ENCODE peak calls at places on chromosome 16, in seven cellular contexts. W is mammary epithelial cell; V is Peyer's patch; Q is sigmoid colon; T is stomach; D is MM.1S; H is CD8-positive, alpha-beta T cell. J is an unnamed sample. For H3K36me3 and H3K27me3, the result is how much of the 10 kb centered on the place peaks cover.

GRCh38 chr16:86931410-86931941 is 353.1 kb downstream of the FOXL1 start:
- DNase-seq in W (peak), V (no peak), Q (no peak), T (no peak), D (no peak), H (no peak), J (no peak)

GRCh38 chr16:49049191-49049590 is 232.4 kb downstream of the CBLN1 start:
- DNase-seq in W (no peak), V (no peak), Q (no peak), T (no peak), D (no peak), H (no peak), J (no peak)

GRCh38 chr16:47197536-47198179 is 53.9 kb upstream of the NETO2 start:
- DNase-seq in W (no peak), V (no peak), Q (no peak), T (no peak), D (no peak), H (no peak), J (no peak)

GRCh38 chr16:2159052-2159838 is 3.7 kb downstream of the TRAF7 start:
- DNase-seq in W (no peak), V (no peak), Q (peak), T (peak), D (no peak), H (no peak), J (no peak)

GRCh38 chr16:1708768-1709180 is 2.8 kb downstream of the MAPK8IP3 start:
- DNase-seq in W (no peak), V (no peak), Q (no peak), T (no peak), D (no peak), H (no peak), J (no peak)

GRCh38 chr16:20409398-20410152 is at the start of gene ACSM5:
- DNase-seq in W (no peak), V (no peak), Q (peak), T (peak), D (no peak), H (no peak), J (no peak)

GRCh38 chr16:79089735-79090284 is 510.7 kb downstream of the MAF start:
- DNase-seq in W (no peak), V (peak), Q (no peak), T (no peak), D (peak), H (peak), J (no peak)

GRCh38 chr16:81651758-81652718 is 127.1 kb upstream of the PLCG2 start:
- DNase-seq in W (no peak), V (no peak), Q (no peak), T (no peak), D (peak), H (no peak), J (no peak)

GRCh38 chr16:27962197-27962596 is 101.3 kb downstream of the GSG1L start:
- DNase-seq in W (no peak), V (no peak), Q (no peak), T (no peak), D (no peak), H (no peak), J (no peak)

GRCh38 chr16:27651299-27651698 is 101.4 kb downstream of the KATNIP start:
- DNase-seq in W (no peak), V (no peak), Q (no peak), T (no peak), D (no peak), H (no peak), J (no peak)

GRCh38 chr16:8961811-8962390 is 1.8 kb downstream of the USP7 start:
- DNase-seq in W (no peak), V (peak), Q (no peak), T (no peak), D (peak), H (no peak), J (no peak)

GRCh38 chr16:68492501-68493411 is 44.4 kb upstream of the SMPD3 start:
- DNase-seq in W (no peak), V (no peak), Q (no peak), T (peak), D (no peak), H (no peak), J (no peak)

GRCh38 chr16:22071352-22071923 is 20.9 kb upstream of the VWA3A start:
- DNase-seq in W (peak), V (no peak), Q (no peak), T (no peak), D (no peak), H (no peak), J (no peak)

GRCh38 chr16:56609463-56609921 is 1.1 kb downstream of the MT2A start:
- DNase-seq in W (peak), V (peak), Q (peak), T (peak), D (peak), H (peak), J (peak)

GRCh38 chr16:49281843-49282642 is 405 bp upstream of the CBLN1 start:
- DNase-seq in W (peak), V (peak), Q (peak), T (peak), D (peak), H (peak), J (no peak)

GRCh38 chr16:75322706-75323105 is 71.3 kb upstream of the BCAR1 start:
- DNase-seq in W (peak), V (no peak), Q (no peak), T (no peak), D (no peak), H (no peak), J (no peak)

GRCh38 chr16:47732806-47733150 is 271.6 kb downstream of the PHKB start:
- DNase-seq in W (peak), V (no peak), Q (no peak), T (no peak), D (no peak), H (no peak), J (no peak)

GRCh38 chr16:726438-727290 is at the start of the genes CCDC78 and HAGHL:
- DNase-seq in W (no peak), V (peak), Q (peak), T (peak), D (peak), H (peak), J (peak)

GRCh38 chr16:82033006-82033405 is 2.0 kb upstream of the HSD17B2 start:
- DNase-seq in W (no peak), V (no peak), Q (no peak), T (peak), D (no peak), H (no peak), J (no peak)

GRCh38 chr16:11280616-11281522 is at the start of gene PRM1:
- DNase-seq in W (no peak), V (no peak), Q (no peak), T (no peak), D (no peak), H (no peak), J (no peak)

GRCh38 chr16:89697161-89697615 is 4.3 kb downstream of the SPATA2L start:
- DNase-seq in W (no peak), V (no peak), Q (no peak), T (no peak), D (no peak), H (no peak), J (no peak)

GRCh38 chr16:88917146-88917914 is 50.9 kb upstream of the PABPN1L start:
- DNase-seq in W (no peak), V (no peak), Q (no peak), T (no peak), D (no peak), H (no peak), J (no peak)

GRCh38 chr16:70749681-70750601 is 51.0 kb downstream of the VAC14 start:
- DNase-seq in W (no peak), V (no peak), Q (no peak), T (no peak), D (no peak), H (no peak), J (no peak)

GRCh38 chr16:19595043-19595767 is 39.7 kb downstream of the VPS35L start:
- DNase-seq in W (no peak), V (no peak), Q (no peak), T (peak), D (no peak), H (no peak), J (no peak)

GRCh38 chr16:76265434-76266045 is 11.7 kb upstream of the CNTNAP4 start:
- DNase-seq in W (peak), V (no peak), Q (no peak), T (no peak), D (no peak), H (no peak), J (no peak)

GRCh38 chr16:25097304-25097988 is 14.1 kb upstream of the LCMT1 start:
- DNase-seq in W (no peak), V (no peak), Q (no peak), T (no peak), D (no peak), H (no peak), J (no peak)

GRCh38 chr16:88320947-88321634 is 61.7 kb upstream of the ZNF469 start:
- DNase-seq in W (no peak), V (no peak), Q (no peak), T (no peak), D (no peak), H (no peak), J (peak)

GRCh38 chr16:74575175-74575804 is 31.6 kb downstream of the GLG1 start:
- DNase-seq in W (no peak), V (no peak), Q (no peak), T (no peak), D (no peak), H (no peak), J (no peak)

GRCh38 chr16:85430523-85431381 is 182.4 kb upstream of the GSE1 start:
- DNase-seq in W (no peak), V (no peak), Q (peak), T (no peak), D (no peak), H (no peak), J (no peak)

GRCh38 chr16:28210979-28211505 is 723 bp downstream of the XPO6 start:
- DNase-seq in W (peak), V (peak), Q (peak), T (peak), D (peak), H (peak), J (peak)

GRCh38 chr16:55508941-55509920 is at the start of gene LPCAT2:
- DNase-seq in W (peak), V (peak), Q (peak), T (peak), D (peak), H (no peak), J (peak)

GRCh38 chr16:12546918-12547607 is 256.6 kb downstream of the CPPED1 start:
- DNase-seq in W (no peak), V (peak), Q (no peak), T (no peak), D (no peak), H (no peak), J (no peak)

GRCh38 chr16:53064179-53064578 is 9.4 kb downstream of the CHD9 start:
- DNase-seq in W (no peak), V (no peak), Q (no peak), T (no peak), D (no peak), H (no peak), J (no peak)

GRCh38 chr16:56600398-56600999 is 7.9 kb upstream of the MT2A start:
- DNase-seq in W (peak), V (peak), Q (no peak), T (peak), D (peak), H (peak), J (peak)

GRCh38 chr16:58235663-58236062 is 37.8 kb upstream of the CSNK2A2 start:
- DNase-seq in W (no peak), V (no peak), Q (no peak), T (no peak), D (no peak), H (no peak), J (no peak)

GRCh38 chr16:89134269-89134668 is 37.3 kb upstream of the CDH15 start:
- DNase-seq in W (no peak), V (no peak), Q (no peak), T (no peak), D (no peak), H (no peak), J (no peak)

GRCh38 chr16:51755039-51755501 is 604.0 kb upstream of the SALL1 start:
- DNase-seq in W (peak), V (no peak), Q (no peak), T (no peak), D (no peak), H (no peak), J (no peak)

GRCh38 chr16:6484121-6484520 is 848.5 kb upstream of the RBFOX1 start:
- DNase-seq in W (no peak), V (no peak), Q (no peak), T (no peak), D (no peak), H (no peak), J (no peak)
- H3K4me3 ChIP-seq in W (no peak), V (no peak), Q (no peak), T (no peak), D (no peak), H (no peak), J (no peak)

GRCh38 chr16:3774156-3774767 is 56.9 kb upstream of the TRAP1 start:
- DNase-seq in W (no peak), V (no peak), Q (no peak), T (no peak), D (no peak), H (no peak), J (no peak)

GRCh38 chr16:3773663-3774062 is 56.3 kb upstream of the TRAP1 start:
- DNase-seq in W (no peak), V (no peak), Q (no peak), T (no peak), D (no peak), H (no peak), J (no peak)

GRCh38 chr16:3774819-3775218 is 57.5 kb upstream of the TRAP1 start:
- DNase-seq in W (no peak), V (no peak), Q (no peak), T (no peak), D (no peak), H (no peak), J (no peak)

GRCh38 chr16:3780570-3780969 is 63.2 kb upstream of the TRAP1 start:
- DNase-seq in W (peak), V (no peak), Q (no peak), T (no peak), D (no peak), H (no peak), J (peak)

GRCh38 chr16:3776316-3776715 is 59.0 kb upstream of the TRAP1 start:
- DNase-seq in W (no peak), V (no peak), Q (no peak), T (peak), D (no peak), H (no peak), J (no peak)
- H3K36me3 ChIP-seq in W (under half), V (under half), Q (half or more), T (half or more), D (under half), H (under half), J (half or more)

DNA sequence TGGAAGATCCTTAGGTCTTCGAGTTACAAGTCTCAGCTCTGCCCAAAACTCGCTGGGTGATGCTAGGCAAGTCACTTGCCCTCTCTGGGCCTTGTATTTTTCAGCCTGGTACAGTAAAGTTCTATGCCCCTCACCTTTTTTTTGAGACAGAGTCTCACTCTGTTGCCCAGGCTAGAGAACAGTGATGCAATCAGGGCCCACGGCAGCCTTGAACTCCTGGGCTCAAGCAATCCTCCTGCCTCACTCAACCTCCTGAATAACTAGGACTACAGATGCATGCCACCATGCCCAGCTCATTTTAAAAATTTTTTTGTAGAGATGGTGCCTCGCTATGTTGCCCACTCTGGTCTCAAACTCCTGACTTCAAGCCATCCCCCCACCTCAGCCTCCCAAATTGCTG is 3.8 kb downstream of the MYH11 start:
- DNase-seq in W (no peak), V (no peak), Q (no peak), T (no peak), D (no peak), H (no peak), J (no peak)
- H3K27me3 ChIP-seq in W (under half), V (under half), Q (under half), T (under half), D (under half), H (under half), J (under half)

DNA sequence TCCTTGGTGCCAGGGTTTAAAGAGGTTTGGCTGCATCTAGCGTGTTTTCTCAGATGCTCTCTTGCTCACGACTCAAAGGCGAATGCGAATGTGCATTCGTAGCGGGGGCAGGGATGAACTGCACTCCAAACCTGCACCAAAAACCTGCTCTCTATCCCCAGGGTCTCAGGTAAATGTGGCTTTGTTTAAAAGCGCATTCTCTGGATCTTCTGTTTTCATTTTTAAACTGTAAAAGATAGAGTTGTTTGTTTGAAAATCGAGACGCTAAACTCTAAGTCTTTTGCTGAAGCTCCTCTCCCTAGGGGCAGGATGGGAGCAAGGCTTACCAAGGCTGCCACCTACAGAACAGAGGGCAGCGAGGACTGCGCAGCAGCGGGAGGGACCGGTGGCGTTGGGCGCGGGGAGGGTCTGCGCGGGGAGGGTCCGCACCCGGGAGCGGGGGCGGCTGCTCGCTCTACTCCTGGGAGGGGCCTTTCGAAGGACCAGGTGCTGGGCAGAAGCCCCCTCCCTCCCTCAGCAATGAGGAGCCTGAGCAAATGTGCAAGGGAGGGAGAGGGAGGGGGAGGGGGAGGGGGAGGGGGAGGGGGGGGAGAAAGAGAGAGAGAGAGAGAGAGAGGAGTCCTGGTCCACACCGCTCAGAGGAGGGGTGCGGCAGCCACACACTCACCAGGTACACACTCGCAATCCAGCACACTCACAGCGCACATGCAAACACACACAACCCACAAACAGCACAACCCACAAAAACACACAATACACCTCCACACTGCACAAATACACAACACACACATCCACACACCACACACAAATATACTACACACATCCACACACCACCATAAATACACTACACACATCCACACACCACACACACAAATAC is 142.8 kb downstream of the GRIN2A start:
- DNase-seq in W (no peak), V (no peak), Q (no peak), T (no peak), D (peak), H (no peak), J (peak)
- H3K4me3 ChIP-seq in W (no peak), V (no peak), Q (peak), T (peak), D (peak), H (no peak), J (no peak)

GRCh38 chr16:29649560-29650494 is 13.2 kb upstream of the SPN start:
- DNase-seq in W (no peak), V (no peak), Q (no peak), T (no peak), D (no peak), H (no peak), J (no peak)
- H3K36me3 ChIP-seq in W (under half), V (under half), Q (under half), T (under half), D (under half), H (under half), J (under half)

GRCh38 chr16:64590516-64590915 is 531.3 kb downstream of the CDH11 start:
- DNase-seq in W (no peak), V (no peak), Q (no peak), T (no peak), D (no peak), H (no peak), J (no peak)
- H3K27me3 ChIP-seq in W (under half), V (under half), Q (under half), T (under half), D (under half), H (under half), J (under half)

DNA sequence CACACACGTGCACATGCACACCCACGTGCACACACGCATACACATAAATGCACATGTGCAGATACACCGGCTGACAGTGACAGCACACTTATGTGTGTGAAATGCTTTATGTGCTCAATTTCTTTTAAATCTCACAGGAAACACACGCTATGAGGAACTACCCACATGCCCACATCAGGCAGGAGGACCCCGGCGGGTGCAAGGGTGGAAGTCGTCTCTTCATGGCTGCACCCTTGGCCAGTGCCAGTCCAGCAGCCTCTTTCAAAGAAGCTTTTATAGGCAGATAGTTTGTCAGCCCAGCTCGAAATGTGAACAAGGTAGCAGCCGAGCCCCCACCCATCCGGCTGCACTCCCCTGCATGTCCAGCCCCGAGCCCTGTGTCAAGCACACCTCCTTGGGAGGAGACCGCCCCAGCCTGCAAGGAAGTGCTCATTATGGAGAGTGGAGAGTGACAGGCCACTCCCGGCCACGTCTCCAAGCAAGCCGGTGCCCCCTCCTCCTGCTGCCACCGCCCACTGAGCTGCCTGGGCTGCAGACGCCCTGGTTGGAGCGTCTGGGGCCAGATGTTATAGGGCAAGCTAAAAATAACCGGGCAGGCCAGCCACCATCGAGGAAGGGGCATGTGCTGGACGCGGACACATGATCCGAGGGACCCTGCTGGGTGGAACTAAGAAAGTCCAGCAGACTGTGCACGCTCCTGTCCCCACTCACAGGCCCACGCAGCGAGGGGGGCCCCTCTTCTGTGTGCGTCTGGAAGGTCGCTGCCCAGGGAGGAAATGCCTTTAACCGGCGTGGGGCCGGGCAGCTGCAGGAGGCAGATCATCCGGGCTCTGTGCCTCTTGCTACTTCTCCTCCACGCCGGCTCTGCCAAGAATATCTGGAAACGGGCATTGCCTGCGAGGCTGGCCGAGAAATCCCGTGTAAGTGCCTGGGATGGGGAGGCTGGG is at the start of gene WFDC1:
- DNase-seq in W (no peak), V (no peak), Q (peak), T (no peak), D (no peak), H (no peak), J (no peak)
- H3K4me3 ChIP-seq in W (no peak), V (no peak), Q (peak), T (peak), D (no peak), H (no peak), J (no peak)

GRCh38 chr16:50320310-50320709 is 48.5 kb downstream of the BRD7 start:
- DNase-seq in W (no peak), V (no peak), Q (no peak), T (no peak), D (no peak), H (no peak), J (no peak)
- H3K36me3 ChIP-seq in W (under half), V (under half), Q (under half), T (half or more), D (under half), H (half or more), J (half or more)